ENCODE peak calls at places on chromosomes 4 and X, in seven cellular contexts. T is choroid plexus epithelial cell, U is NCI-H2081, F is neuronal stem cell, R is keratinocyte, G is NCI-H1417, I is left ventricle myocardium inferior. W is an unnamed sample.

GRCh38 chr4:26912810-26913209 is 52.2 kb downstream of the STIM2 start:
- DNase-seq in R (no peak), G (no peak), U (no peak), T (no peak), I (no peak), F (no peak), W (no peak)

GRCh38 chr4:80125252-80126177 is 52.5 kb upstream of the ANTXR2 start:
- DNase-seq in R (no peak), T (peak), U (no peak), G (no peak), F (no peak), I (no peak), W (peak)

GRCh38 chr4:1204828-1205591 is 32.6 kb upstream of the SPON2 start:
- DNase-seq in R (no peak), I (no peak), U (no peak), F (no peak), T (no peak), G (no peak), W (no peak)

GRCh38 chr4:19368800-19369199 is 882.9 kb upstream of the SLIT2 start:
- DNase-seq in G (no peak), I (no peak), U (no peak), R (no peak), F (no peak), T (no peak), W (peak)

GRCh38 chrX:11113731-11114130 is 2.6 kb downstream of the HCCS start:
- DNase-seq in I (no peak), F (no peak), T (peak), R (no peak), G (no peak), U (no peak), W (no peak)

GRCh38 chr4:175884048-175884447 is 72.0 kb upstream of the GPM6A start:
- DNase-seq in U (no peak), T (no peak), R (no peak), G (no peak), F (no peak), I (no peak), W (peak)

GRCh38 chr4:168601899-168602298 is 105.0 kb downstream of the PALLD start:
- DNase-seq in U (no peak), G (no peak), I (no peak), T (no peak), F (no peak), R (no peak), W (no peak)

GRCh38 chr4:81366786-81367185 is 104.9 kb downstream of the RASGEF1B start:
- DNase-seq in T (no peak), U (no peak), G (no peak), R (no peak), F (no peak), I (no peak), W (no peak)

GRCh38 chr4:12360391-12360790 is 931.7 kb upstream of the HS3ST1 start:
- DNase-seq in G (no peak), F (no peak), U (no peak), T (no peak), I (no peak), R (no peak), W (no peak)

GRCh38 chrX:45077748-45078424 is 122.8 kb downstream of the DIPK2B start:
- DNase-seq in I (no peak), F (no peak), U (no peak), T (peak), R (no peak), G (no peak), W (no peak)

GRCh38 chrX:110795645-110796510 is at the start of gene CHRDL1:
- DNase-seq in F (peak), R (no peak), T (no peak), I (peak), G (peak), U (peak), W (peak)

GRCh38 chr4:22485751-22486150 is 30.1 kb downstream of the ADGRA3 start:
- DNase-seq in U (peak), I (no peak), F (no peak), T (peak), G (peak), R (no peak), W (peak)

GRCh38 chr4:2462218-2462991 is 6.5 kb upstream of the RNF4 start:
- DNase-seq in F (peak), R (no peak), T (peak), U (peak), G (peak), I (peak), W (peak)

GRCh38 chr4:25847329-25847728 is 15.5 kb downstream of the SEL1L3 start:
- DNase-seq in G (no peak), R (no peak), I (no peak), U (no peak), F (no peak), T (peak), W (peak)

GRCh38 chr4:39422247-39422646 is 15.5 kb downstream of the KLB start:
- DNase-seq in G (no peak), T (no peak), I (no peak), U (no peak), F (no peak), R (no peak), W (no peak)

GRCh38 chr4:3337357-3337732 is 44.5 kb downstream of the RGS12 start:
- DNase-seq in T (no peak), I (no peak), F (no peak), G (no peak), U (no peak), R (no peak), W (no peak)

GRCh38 chrX:129961180-129962083 is 21.0 kb upstream of the BCORL1 start:
- DNase-seq in T (no peak), F (no peak), I (peak), U (peak), G (peak), R (peak), W (no peak)

GRCh38 chrX:119763836-119764387 is 5.5 kb downstream of the SOWAHD start:
- DNase-seq in F (no peak), G (no peak), R (no peak), I (no peak), U (no peak), T (no peak), W (no peak)

W was measured in astrocyte.